ENCODE peak calls at places on chromosomes 16 and 17, in five cellular contexts. One of them, this sample, is unnamed.

GRCh38 chr16:81632392-81633146 is 146.5 kb upstream of the PLCG2 start:
- DNase-seq in HepG2: no peak
- DNase-seq in GM12878: no peak
- DNase-seq in GM12892: no peak
- DNase-seq in K562: peak
- DNase-seq in this sample: no peak

GRCh38 chr17:8881606-8882005 is 14.1 kb upstream of the PIK3R6 start:
- DNase-seq in HepG2: no peak
- DNase-seq in GM12878: no peak
- DNase-seq in GM12892: no peak
- DNase-seq in K562: no peak
- DNase-seq in this sample: no peak

GRCh38 chr16:67284699-67285646 is 5.6 kb downstream of the PLEKHG4 start:
- DNase-seq in HepG2: peak
- DNase-seq in GM12878: no peak
- DNase-seq in GM12892: no peak
- DNase-seq in K562: peak
- DNase-seq in this sample: peak

GRCh38 chr17:5203178-5203907 is 11.7 kb upstream of the ZNF594 start:
- DNase-seq in HepG2: no peak
- DNase-seq in GM12878: no peak
- DNase-seq in GM12892: no peak
- DNase-seq in K562: no peak
- DNase-seq in this sample: no peak

GRCh38 chr17:47982645-47983440 is 11.9 kb downstream of the CDK5RAP3 start:
- DNase-seq in HepG2: no peak
- DNase-seq in GM12878: no peak
- DNase-seq in GM12892: no peak
- DNase-seq in K562: no peak
- DNase-seq in this sample: no peak

GRCh38 chr17:40615295-40615988 is 32.2 kb downstream of the SMARCE1 start:
- DNase-seq in HepG2: peak
- DNase-seq in GM12878: peak
- DNase-seq in GM12892: peak
- DNase-seq in K562: peak
- DNase-seq in this sample: no peak

GRCh38 chr17:75093543-75094158 is 5.9 kb downstream of the SLC16A5 start:
- DNase-seq in HepG2: no peak
- DNase-seq in GM12878: no peak
- DNase-seq in GM12892: no peak
- DNase-seq in K562: no peak
- DNase-seq in this sample: no peak

GRCh38 chr17:64781394-64781793 is 119.3 kb upstream of the SMURF2 start:
- DNase-seq in HepG2: no peak
- DNase-seq in GM12878: no peak
- DNase-seq in GM12892: no peak
- DNase-seq in K562: no peak
- DNase-seq in this sample: peak

GRCh38 chr17:44987194-44987882 is 19.2 kb upstream of the C1QL1 start:
- DNase-seq in HepG2: no peak
- DNase-seq in GM12878: no peak
- DNase-seq in GM12892: no peak
- DNase-seq in K562: peak
- DNase-seq in this sample: no peak

DNA sequence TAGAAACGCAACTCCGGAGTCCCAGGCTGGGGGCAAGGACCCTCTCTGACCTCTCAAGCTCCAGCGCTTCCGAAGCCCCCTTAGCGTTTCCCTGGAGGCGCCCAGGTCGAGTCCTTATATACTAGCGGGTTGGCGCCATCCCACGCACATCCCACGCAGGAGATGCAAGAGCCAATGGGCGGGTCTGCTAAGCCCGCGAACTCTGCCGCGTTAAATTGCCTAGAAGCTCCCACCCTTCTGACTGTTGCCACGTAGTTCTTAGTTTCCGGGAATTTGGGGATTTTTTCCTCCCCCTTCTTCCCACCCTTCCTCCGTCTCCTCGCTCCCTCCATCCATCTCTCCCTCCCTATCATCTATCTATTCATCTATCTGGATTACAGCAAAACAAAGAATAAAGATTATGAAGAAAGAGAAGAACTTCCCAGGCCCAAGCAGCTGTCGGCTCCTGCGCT is at the start of gene SLFN11:
- DNase-seq in HepG2: no peak
- DNase-seq in GM12878: peak
- DNase-seq in GM12892: peak
- DNase-seq in K562: no peak
- DNase-seq in this sample: peak
- TF ChIP-seq POLR2AphosphoS5 in HepG2: no peak
- TF ChIP-seq POLR2AphosphoS5 in GM12878: peak
- TF ChIP-seq POLR2AphosphoS5 in GM12892: peak
- TF ChIP-seq POLR2AphosphoS5 in K562: no peak
- TF ChIP-seq POLR2AphosphoS5 in this sample: peak

DNA sequence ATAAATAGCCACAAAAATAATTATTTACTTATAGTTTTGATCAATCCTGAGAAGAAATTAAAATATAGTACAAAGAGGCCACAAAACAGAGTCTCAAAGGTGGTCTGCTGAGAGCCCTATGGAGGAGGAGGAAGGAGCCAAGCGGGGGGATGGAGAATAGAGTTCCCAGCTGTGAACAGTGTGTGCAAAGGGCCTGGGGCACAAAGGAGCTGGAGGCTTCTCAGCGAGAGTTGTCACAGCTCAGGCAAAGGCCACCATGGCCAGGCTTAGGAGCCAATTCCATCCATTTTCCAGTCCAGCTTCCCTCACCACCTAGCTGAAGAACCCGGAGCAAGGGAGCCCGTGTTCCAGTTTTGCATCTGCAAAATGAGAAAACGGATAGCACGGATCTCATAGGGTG is 5.4 kb upstream of the ZNF423 start:
- DNase-seq in HepG2: no peak
- DNase-seq in GM12878: no peak
- DNase-seq in GM12892: no peak
- DNase-seq in K562: no peak
- DNase-seq in this sample: no peak
- TF ChIP-seq POLR2A in HepG2: no peak
- TF ChIP-seq POLR2A in GM12878: no peak
- TF ChIP-seq POLR2A in GM12892: no peak
- TF ChIP-seq POLR2A in K562: no peak
- TF ChIP-seq POLR2A in this sample: no peak

GRCh38 chr17:2796164-2797140 is at the start of gene RAP1GAP2:
- DNase-seq in HepG2: no peak
- DNase-seq in GM12878: no peak
- DNase-seq in GM12892: no peak
- DNase-seq in K562: peak
- DNase-seq in this sample: no peak
- TF ChIP-seq TAF1 in HepG2: no peak
- TF ChIP-seq TAF1 in GM12878: no peak
- TF ChIP-seq TAF1 in GM12892: no peak
- TF ChIP-seq TAF1 in K562: no peak
- TF ChIP-seq TAF1 in this sample: no peak

DNA sequence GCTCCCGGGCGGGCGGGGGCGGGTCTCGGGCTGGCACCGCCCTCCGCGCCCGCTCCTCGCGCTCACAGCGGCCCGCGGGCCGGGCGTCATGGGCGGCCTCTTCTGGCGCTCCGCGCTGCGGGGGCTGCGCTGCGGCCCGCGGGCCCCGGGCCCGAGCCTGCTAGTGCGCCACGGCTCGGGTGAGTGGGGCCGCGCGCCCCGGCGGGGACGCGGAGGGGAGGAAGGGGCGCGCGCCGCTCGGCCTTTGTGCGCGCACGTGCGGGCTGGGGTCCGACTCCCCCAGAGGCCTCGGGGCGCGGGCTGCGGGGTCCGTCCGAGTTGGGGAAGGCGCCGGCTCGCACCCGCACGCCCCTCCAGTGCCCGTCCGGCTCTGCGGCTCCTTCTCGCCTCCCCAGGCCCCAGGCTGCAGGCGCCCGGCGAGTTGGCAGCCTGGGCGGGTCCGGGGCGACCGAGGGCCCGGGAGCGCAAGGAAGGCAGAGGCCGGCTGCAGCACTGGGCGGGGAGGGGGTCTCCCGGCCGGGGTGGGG is at the start of gene NME4:
- DNase-seq in HepG2: no peak
- DNase-seq in GM12878: no peak
- DNase-seq in GM12892: peak
- DNase-seq in K562: peak
- DNase-seq in this sample: peak
- TF ChIP-seq POLR2AphosphoS5 in HepG2: no peak
- TF ChIP-seq POLR2AphosphoS5 in GM12878: no peak
- TF ChIP-seq POLR2AphosphoS5 in GM12892: no peak
- TF ChIP-seq POLR2AphosphoS5 in K562: peak
- TF ChIP-seq POLR2AphosphoS5 in this sample: no peak

DNA sequence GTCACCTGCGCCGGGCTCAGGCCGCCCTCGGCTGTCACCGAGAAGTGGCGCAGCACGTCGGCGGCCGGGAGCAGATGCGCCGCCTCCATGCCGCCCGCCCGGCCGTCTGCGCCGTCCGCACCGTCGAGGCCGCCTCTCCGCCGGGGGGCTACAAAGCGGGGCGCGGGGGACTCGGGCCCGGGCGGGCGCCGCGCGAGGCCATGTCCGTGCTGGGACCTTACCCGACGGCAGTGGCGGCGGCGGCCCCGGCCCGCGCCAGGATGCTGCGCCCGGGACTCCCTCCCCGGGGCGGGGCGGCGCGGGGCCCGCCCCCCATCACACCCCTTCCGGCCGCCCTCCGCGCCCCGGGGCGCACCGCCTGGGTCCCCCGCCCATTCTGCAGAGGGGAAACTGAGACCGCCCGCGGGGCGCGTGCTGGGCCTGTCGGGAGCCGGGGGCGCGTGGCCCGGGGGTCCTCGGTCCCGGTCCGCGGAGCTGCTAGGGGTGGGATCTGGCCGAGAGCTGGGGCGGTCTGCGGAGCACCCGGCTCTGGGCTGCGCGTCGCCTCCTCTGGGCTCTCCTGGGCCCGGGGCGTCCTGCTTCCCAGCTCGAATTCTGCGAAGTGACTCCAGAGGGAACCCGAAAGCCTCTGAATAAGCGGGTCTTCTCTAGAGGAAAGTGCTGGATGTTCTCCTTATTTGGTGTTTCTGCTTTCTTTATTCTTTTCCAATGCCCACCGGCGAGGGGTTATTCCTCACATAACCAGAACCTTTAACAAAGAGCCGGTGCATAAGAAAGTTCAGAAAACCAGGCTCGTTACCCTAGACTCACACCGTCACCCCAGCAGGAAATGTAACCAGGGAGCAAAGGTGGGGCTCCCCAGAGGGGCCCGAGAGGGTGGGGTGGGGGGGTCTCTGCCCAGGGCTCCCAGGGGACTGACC is at the start of gene ATP2A3:
- DNase-seq in HepG2: no peak
- DNase-seq in GM12878: no peak
- DNase-seq in GM12892: peak
- DNase-seq in K562: peak
- DNase-seq in this sample: peak
- TF ChIP-seq POLR2A in HepG2: no peak
- TF ChIP-seq POLR2A in GM12878: peak
- TF ChIP-seq POLR2A in GM12892: peak
- TF ChIP-seq POLR2A in K562: no peak
- TF ChIP-seq POLR2A in this sample: no peak

GRCh38 chr17:50798424-50799344 is 31.4 kb upstream of the ANKRD40CL start:
- DNase-seq in HepG2: no peak
- DNase-seq in GM12878: no peak
- DNase-seq in GM12892: no peak
- DNase-seq in K562: no peak
- DNase-seq in this sample: no peak
- TF ChIP-seq TAF1 in HepG2: no peak
- TF ChIP-seq TAF1 in GM12878: no peak
- TF ChIP-seq TAF1 in GM12892: no peak
- TF ChIP-seq TAF1 in K562: no peak
- TF ChIP-seq TAF1 in this sample: no peak

DNA sequence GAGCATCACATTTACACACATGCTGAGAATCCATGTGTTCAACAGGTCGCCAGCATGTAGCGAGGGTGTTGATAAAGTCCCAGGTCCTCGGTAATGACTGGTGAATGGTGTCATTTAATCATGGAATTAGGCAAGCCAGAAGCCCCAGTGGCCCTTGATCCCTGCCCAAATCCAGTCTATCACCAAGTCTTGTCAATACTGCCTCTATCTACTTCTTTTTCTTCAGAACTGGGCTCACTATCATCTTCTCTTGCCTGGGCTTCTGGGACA is 31.3 kb upstream of the MED13 start:
- DNase-seq in HepG2: no peak
- DNase-seq in GM12878: no peak
- DNase-seq in GM12892: no peak
- DNase-seq in K562: no peak
- DNase-seq in this sample: no peak
- TF ChIP-seq POLR2AphosphoS5 in HepG2: no peak
- TF ChIP-seq POLR2AphosphoS5 in GM12878: no peak
- TF ChIP-seq POLR2AphosphoS5 in GM12892: no peak
- TF ChIP-seq POLR2AphosphoS5 in K562: no peak
- TF ChIP-seq POLR2AphosphoS5 in this sample: no peak

GRCh38 chr16:12089492-12090161 is 113.1 kb downstream of the SNX29 start:
- DNase-seq in HepG2: peak
- DNase-seq in GM12878: no peak
- DNase-seq in GM12892: peak
- DNase-seq in K562: peak
- DNase-seq in this sample: peak
- TF ChIP-seq POLR2A in HepG2: no peak
- TF ChIP-seq POLR2A in GM12878: peak
- TF ChIP-seq POLR2A in GM12892: no peak
- TF ChIP-seq POLR2A in K562: no peak
- TF ChIP-seq POLR2A in this sample: no peak

GRCh38 chr17:2399572-2400473 is 1.0 kb downstream of the MNT start:
- DNase-seq in HepG2: peak
- DNase-seq in GM12878: peak
- DNase-seq in GM12892: peak
- DNase-seq in K562: peak
- DNase-seq in this sample: peak

GRCh38 chr17:2400474-2400866 is 390 bp downstream of the MNT start:
- DNase-seq in HepG2: peak
- DNase-seq in GM12878: no peak
- DNase-seq in GM12892: no peak
- DNase-seq in K562: peak
- DNase-seq in this sample: no peak

GRCh38 chr17:2397247-2398171 is 3.4 kb downstream of the MNT start:
- DNase-seq in HepG2: no peak
- DNase-seq in GM12878: no peak
- DNase-seq in GM12892: no peak
- DNase-seq in K562: no peak
- DNase-seq in this sample: no peak

GRCh38 chr17:2398188-2398587 is 2.7 kb downstream of the MNT start:
- DNase-seq in HepG2: no peak
- DNase-seq in GM12878: no peak
- DNase-seq in GM12892: no peak
- DNase-seq in K562: no peak
- DNase-seq in this sample: no peak

GRCh38 chr17:2398655-2399571 is 1.9 kb downstream of the MNT start:
- DNase-seq in HepG2: peak
- DNase-seq in GM12878: no peak
- DNase-seq in GM12892: no peak
- DNase-seq in K562: peak
- DNase-seq in this sample: no peak
- TF ChIP-seq TAF1 in HepG2: no peak
- TF ChIP-seq TAF1 in GM12878: no peak
- TF ChIP-seq TAF1 in GM12892: no peak
- TF ChIP-seq TAF1 in K562: no peak
- TF ChIP-seq TAF1 in this sample: no peak